ENCODE peak calls at places on chromosomes 16 and 17, in seven cellular contexts. U, L, B, G, K, W and R are unnamed samples.

GRCh38 chr17:63002625-63003024 is 36.6 kb downstream of the TANC2 start:
- DNase-seq in U (no peak), L (no peak), B (no peak), G (no peak), K (no peak), W (no peak), R (no peak)

GRCh38 chr17:56269509-56269908 is 116.2 kb downstream of the ANKFN1 start:
- DNase-seq in U (no peak), L (peak), B (no peak), G (no peak), K (no peak), W (no peak), R (no peak)

GRCh38 chr17:59964455-59965328 is at the start of gene RNFT1:
- DNase-seq in U (peak), L (peak), B (peak), G (peak), K (peak), W (peak), R (peak)

GRCh38 chr16:82792704-82793103 is 165.9 kb downstream of the CDH13 start:
- DNase-seq in U (no peak), L (no peak), B (no peak), G (no peak), K (no peak), W (no peak), R (no peak)

GRCh38 chr17:60618854-60619253 is 18.9 kb downstream of the PPM1D start:
- DNase-seq in U (no peak), L (no peak), B (no peak), G (no peak), K (no peak), W (no peak), R (no peak)

GRCh38 chr16:69193860-69194259 is 6.9 kb downstream of the SNTB2 start:
- DNase-seq in U (no peak), L (peak), B (no peak), G (no peak), K (no peak), W (no peak), R (no peak)

GRCh38 chr17:7834554-7834890 is 505 bp downstream of the KDM6B start:
- DNase-seq in U (peak), L (no peak), B (no peak), G (no peak), K (no peak), W (peak), R (peak)

GRCh38 chr17:81523139-81524062 is 4.8 kb upstream of the FSCN2 start:
- DNase-seq in U (peak), L (peak), B (peak), G (peak), K (no peak), W (peak), R (no peak)

GRCh38 chr17:69733171-69734014 is 318.9 kb downstream of the MAP2K6 start:
- DNase-seq in U (peak), L (peak), B (no peak), G (no peak), K (no peak), W (no peak), R (no peak)

GRCh38 chr17:16417896-16418683 is 2.7 kb downstream of the TRPV2 start:
- DNase-seq in U (no peak), L (no peak), B (no peak), G (no peak), K (no peak), W (no peak), R (no peak)

GRCh38 chr17:48718781-48719641 is 3.3 kb downstream of the PRAC1 start:
- DNase-seq in U (peak), L (no peak), B (no peak), G (no peak), K (no peak), W (peak), R (no peak)

GRCh38 chr17:55843785-55844184 is 92.9 kb downstream of the PCTP start:
- DNase-seq in U (no peak), L (no peak), B (no peak), G (no peak), K (no peak), W (no peak), R (no peak)

GRCh38 chr17:9434502-9435113 is 141.0 kb downstream of the STX8 start:
- DNase-seq in U (no peak), L (no peak), B (no peak), G (no peak), K (no peak), W (no peak), R (no peak)

GRCh38 chr16:52068447-52069074 is 478.4 kb downstream of the TOX3 start:
- DNase-seq in U (no peak), L (peak), B (peak), G (no peak), K (no peak), W (peak), R (no peak)

GRCh38 chr17:80968602-80969029 is 23.0 kb upstream of the CHMP6 start:
- DNase-seq in U (peak), L (no peak), B (peak), G (no peak), K (no peak), W (no peak), R (no peak)

GRCh38 chr17:49872776-49873377 is 25.0 kb upstream of the TAC4 start:
- DNase-seq in U (no peak), L (no peak), B (no peak), G (no peak), K (peak), W (peak), R (no peak)

GRCh38 chr17:28416703-28417311 is 10.8 kb upstream of the SLC46A1 start:
- DNase-seq in U (peak), L (peak), B (peak), G (no peak), K (peak), W (peak), R (peak)

GRCh38 chr16:48564544-48565444 is 45.2 kb downstream of the N4BP1 start:
- DNase-seq in U (no peak), L (no peak), B (no peak), G (no peak), K (no peak), W (no peak), R (no peak)

GRCh38 chr16:11254913-11255736 is 879 bp downstream of the SOCS1 start:
- DNase-seq in U (peak), L (peak), B (no peak), G (no peak), K (peak), W (no peak), R (peak)

GRCh38 chr17:38466346-38467315 is 38.4 kb downstream of the ARHGAP23 start:
- DNase-seq in U (no peak), L (no peak), B (no peak), G (no peak), K (no peak), W (no peak), R (peak)

GRCh38 chr16:56882077-56882476 is 17.1 kb downstream of the SLC12A3 start:
- DNase-seq in U (no peak), L (no peak), B (no peak), G (no peak), K (no peak), W (no peak), R (no peak)

GRCh38 chr17:38511126-38512108 is 83.2 kb downstream of the ARHGAP23 start:
- DNase-seq in U (no peak), L (peak), B (no peak), G (no peak), K (no peak), W (no peak), R (no peak)

GRCh38 chr17:21066394-21066793 is 23.6 kb upstream of the USP22 start:
- DNase-seq in U (no peak), L (no peak), B (no peak), G (no peak), K (no peak), W (no peak), R (no peak)

GRCh38 chr16:65200857-65201256 is 79.0 kb upstream of the CDH11 start:
- DNase-seq in U (no peak), L (no peak), B (no peak), G (no peak), K (no peak), W (no peak), R (no peak)

GRCh38 chr17:17523001-17523713 is 27.0 kb upstream of the RASD1 start:
- DNase-seq in U (no peak), L (no peak), B (no peak), G (no peak), K (no peak), W (peak), R (no peak)

GRCh38 chr17:58187675-58188074 is 4.9 kb upstream of the EPX start:
- DNase-seq in U (no peak), L (no peak), B (no peak), G (no peak), K (no peak), W (no peak), R (no peak)

GRCh38 chr16:12729448-12729847 is 74.2 kb downstream of the CPPED1 start:
- DNase-seq in U (no peak), L (peak), B (no peak), G (no peak), K (no peak), W (no peak), R (no peak)

GRCh38 chr17:43543771-43544575 is 2.2 kb downstream of the ETV4 start:
- DNase-seq in U (no peak), L (no peak), B (no peak), G (no peak), K (no peak), W (peak), R (no peak)

GRCh38 chr16:78770353-78771091 is 671.1 kb downstream of the WWOX start:
- DNase-seq in U (peak), L (no peak), B (no peak), G (peak), K (peak), W (peak), R (peak)

GRCh38 chr16:4245400-4245799 is 3.5 kb upstream of the SRL start:
- DNase-seq in U (no peak), L (no peak), B (no peak), G (no peak), K (no peak), W (no peak), R (no peak)

GRCh38 chr16:56897026-56897799 is 32.2 kb downstream of the SLC12A3 start:
- DNase-seq in U (no peak), L (no peak), B (no peak), G (no peak), K (no peak), W (no peak), R (no peak)

GRCh38 chr16:4679156-4679853 is 14.1 kb upstream of the NUDT16L1 start:
- DNase-seq in U (peak), L (no peak), B (no peak), G (no peak), K (no peak), W (no peak), R (peak)

GRCh38 chr17:58043221-58044181 is 36.5 kb upstream of the SRSF1 start:
- DNase-seq in U (no peak), L (no peak), B (no peak), G (no peak), K (no peak), W (no peak), R (no peak)